ENCODE peak calls at places on chromosomes 11 and 22, in seven cellular contexts. Y is A549, L is gastrocnemius medialis, O is transverse colon, F is body of pancreas, A is suprapubic skin, H is sigmoid colon. Z is an unnamed sample.

GRCh38 chr11:70115778-70116177 is 37.7 kb downstream of the ANO1 start:
- DNase-seq in Y (no peak), L (no peak), O (no peak), F (no peak), A (no peak), H (no peak), Z (no peak)

GRCh38 chr22:47195156-47195675 is 432.8 kb downstream of the TBC1D22A start:
- DNase-seq in Y (no peak), L (no peak), O (no peak), F (no peak), A (peak), H (peak), Z (no peak)

GRCh38 chr22:37491106-37491505 is 4.9 kb upstream of the MFNG start:
- DNase-seq in Y (no peak), L (no peak), O (no peak), F (no peak), A (no peak), H (no peak), Z (no peak)

GRCh38 chr22:22404598-22405284 is 103.8 kb downstream of the ZNF280B start:
- DNase-seq in Y (no peak), L (no peak), O (no peak), F (no peak), A (no peak), H (no peak), Z (no peak)

GRCh38 chr11:66421492-66422205 is 814 bp downstream of the NPAS4 start:
- DNase-seq in Y (peak), L (peak), O (peak), F (peak), A (peak), H (peak), Z (peak)

GRCh38 chr11:7570938-7571337 is 57.1 kb downstream of the PPFIBP2 start:
- DNase-seq in Y (no peak), L (no peak), O (no peak), F (no peak), A (no peak), H (no peak), Z (no peak)

GRCh38 chr11:102994101-102994500 is 38.6 kb upstream of the MMP13 start:
- DNase-seq in Y (no peak), L (no peak), O (no peak), F (no peak), A (no peak), H (no peak), Z (no peak)

GRCh38 chr22:49929553-49929979 is 11.1 kb downstream of the CRELD2 start:
- DNase-seq in Y (no peak), L (no peak), O (peak), F (peak), A (no peak), H (peak), Z (peak)

GRCh38 chr11:70220920-70221319 is 17.8 kb downstream of the FADD start:
- DNase-seq in Y (no peak), L (no peak), O (no peak), F (no peak), A (no peak), H (no peak), Z (no peak)

GRCh38 chr11:45232341-45233080 is 53.6 kb downstream of the SYT13 start:
- DNase-seq in Y (no peak), L (no peak), O (no peak), F (no peak), A (peak), H (peak), Z (no peak)

GRCh38 chr22:35349704-35350538 is 31.0 kb upstream of the HMOX1 start:
- DNase-seq in Y (no peak), L (peak), O (no peak), F (peak), A (no peak), H (no peak), Z (no peak)

GRCh38 chr11:83863272-83863671 is 577.1 kb upstream of the CCDC90B start:
- DNase-seq in Y (no peak), L (no peak), O (no peak), F (no peak), A (no peak), H (no peak), Z (no peak)

GRCh38 chr11:121755191-121755590 is 302.4 kb upstream of the SORL1-AS1 start:
- DNase-seq in Y (no peak), L (no peak), O (no peak), F (no peak), A (no peak), H (no peak), Z (no peak)

GRCh38 chr11:66864172-66864901 is 7.5 kb downstream of the LRFN4 start:
- DNase-seq in Y (no peak), L (no peak), O (peak), F (no peak), A (no peak), H (no peak), Z (no peak)

GRCh38 chr11:109939176-109939810 is 153.9 kb upstream of the ZC3H12C start:
- DNase-seq in Y (peak), L (peak), O (peak), F (peak), A (no peak), H (no peak), Z (peak)

GRCh38 chr22:44597616-44598015 is 99.6 kb upstream of the RTL6 start:
- DNase-seq in Y (no peak), L (no peak), O (no peak), F (peak), A (no peak), H (no peak), Z (no peak)

GRCh38 chr22:42692239-42693054 is 28.2 kb downstream of the A4GALT start:
- DNase-seq in Y (no peak), L (no peak), O (no peak), F (no peak), A (no peak), H (no peak), Z (no peak)

GRCh38 chr11:48170840-48171233 is 45.8 kb upstream of the OR4B1 start:
- DNase-seq in Y (no peak), L (no peak), O (no peak), F (no peak), A (no peak), H (no peak), Z (no peak)

GRCh38 chr11:57530215-57530595 is 349 bp downstream of the TIMM10 start:
- DNase-seq in Y (no peak), L (no peak), O (peak), F (no peak), A (no peak), H (no peak), Z (no peak)

GRCh38 chr22:36360011-36360410 is 27.8 kb downstream of the MYH9 start:
- DNase-seq in Y (no peak), L (no peak), O (no peak), F (no peak), A (no peak), H (no peak), Z (no peak)

GRCh38 chr11:98143661-98144060 is 877.1 kb upstream of the CNTN5 start:
- DNase-seq in Y (no peak), L (no peak), O (no peak), F (no peak), A (no peak), H (no peak), Z (no peak)

GRCh38 chr11:57345555-57346151 is 7.5 kb downstream of the P2RX3 start:
- DNase-seq in Y (peak), L (peak), O (peak), F (peak), A (no peak), H (peak), Z (peak)

GRCh38 chr11:121012091-121012490 is 11.8 kb upstream of the TBCEL start:
- DNase-seq in Y (no peak), L (no peak), O (no peak), F (no peak), A (no peak), H (no peak), Z (no peak)

GRCh38 chr22:17120711-17121234 is 387 bp downstream of the TMEM121B start:
- DNase-seq in Y (no peak), L (no peak), O (no peak), F (no peak), A (no peak), H (no peak), Z (no peak)

GRCh38 chr11:11155962-11156815 is 196.9 kb downstream of the CSNK2A3 start:
- DNase-seq in Y (peak), L (no peak), O (no peak), F (no peak), A (no peak), H (no peak), Z (peak)

GRCh38 chr22:20127318-20127868 is 4.2 kb upstream of the ZDHHC8 start:
- DNase-seq in Y (no peak), L (no peak), O (no peak), F (no peak), A (no peak), H (no peak), Z (no peak)
- TF ChIP-seq POLR2A in Y (no peak), L (no peak), O (no peak), F (no peak), A (no peak), H (no peak), Z (no peak)

GRCh38 chr11:46982797-46983452 is 46.4 kb downstream of the CSTPP1 start:
- DNase-seq in Y (no peak), L (no peak), O (no peak), F (no peak), A (no peak), H (no peak), Z (no peak)
- TF ChIP-seq POLR2A in Y (no peak), L (no peak), O (no peak), F (no peak), A (no peak), H (no peak), Z (no peak)

GRCh38 chr11:1759151-1759850 is 4.4 kb downstream of the CTSD start:
- DNase-seq in Y (no peak), L (no peak), O (no peak), F (no peak), A (no peak), H (no peak), Z (no peak)

GRCh38 chr11:1761857-1762536 is 1.7 kb downstream of the CTSD start:
- DNase-seq in Y (no peak), L (no peak), O (no peak), F (no peak), A (no peak), H (no peak), Z (no peak)

GRCh38 chr11:1759851-1760220 is 3.9 kb downstream of the CTSD start:
- DNase-seq in Y (no peak), L (no peak), O (no peak), F (no peak), A (no peak), H (no peak), Z (no peak)

GRCh38 chr11:1761110-1761856 is 2.4 kb downstream of the CTSD start:
- DNase-seq in Y (no peak), L (no peak), O (no peak), F (no peak), A (no peak), H (no peak), Z (no peak)

GRCh38 chr11:1760351-1761109 is 3.2 kb downstream of the CTSD start:
- DNase-seq in Y (no peak), L (peak), O (peak), F (peak), A (no peak), H (peak), Z (peak)
- TF ChIP-seq POLR2A in Y (no peak), L (peak), O (no peak), F (peak), A (no peak), H (no peak), Z (no peak)

DNA sequence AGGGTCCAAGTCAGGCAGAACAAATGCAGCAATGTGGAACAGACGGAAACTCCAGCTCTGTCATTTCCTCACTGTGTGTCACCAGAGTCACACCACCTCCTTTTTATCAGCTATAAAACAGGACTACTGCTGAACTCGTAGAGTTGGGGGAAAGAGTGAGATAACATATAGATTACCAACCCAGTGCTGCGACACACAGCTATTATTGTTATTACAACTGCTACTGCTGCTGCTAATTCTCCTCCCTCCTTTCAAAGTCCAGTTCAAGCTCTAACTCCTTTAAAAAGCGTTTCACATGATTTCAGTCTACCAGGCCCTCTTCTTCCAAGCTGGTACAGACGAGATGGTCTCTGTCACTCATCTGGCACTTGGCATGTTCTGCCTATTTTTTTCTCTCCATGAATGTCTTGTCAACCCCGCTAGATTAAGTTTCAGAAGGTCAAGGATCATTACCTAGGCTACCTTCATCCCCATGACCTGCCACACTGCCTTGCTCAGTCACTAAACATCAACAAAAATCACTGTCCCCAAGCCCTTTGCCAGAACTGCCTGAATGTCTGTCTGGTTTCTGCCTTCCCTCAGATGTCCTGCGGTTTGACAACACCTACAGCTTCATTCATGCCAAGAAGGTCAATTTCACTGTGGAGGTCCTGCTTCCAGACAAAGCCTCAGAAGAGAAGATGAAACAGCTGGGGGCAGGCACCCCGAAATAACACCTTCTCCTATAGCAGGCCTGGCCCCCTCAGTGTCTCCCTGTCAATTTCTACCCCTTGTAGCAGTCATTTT is 3.7 kb upstream of the MTFP1 start:
- DNase-seq in Y (no peak), L (no peak), O (no peak), F (no peak), A (no peak), H (no peak), Z (peak)
- TF ChIP-seq POLR2A in Y (no peak), L (no peak), O (peak), F (no peak), A (no peak), H (no peak), Z (peak)

GRCh38 chr22:23787600-23787896 is 782 bp downstream of the SMARCB1 start:
- DNase-seq in Y (no peak), L (no peak), O (no peak), F (no peak), A (no peak), H (no peak), Z (no peak)
- TF ChIP-seq POLR2A in Y (no peak), L (no peak), O (no peak), F (no peak), A (no peak), H (no peak), Z (no peak)

DNA sequence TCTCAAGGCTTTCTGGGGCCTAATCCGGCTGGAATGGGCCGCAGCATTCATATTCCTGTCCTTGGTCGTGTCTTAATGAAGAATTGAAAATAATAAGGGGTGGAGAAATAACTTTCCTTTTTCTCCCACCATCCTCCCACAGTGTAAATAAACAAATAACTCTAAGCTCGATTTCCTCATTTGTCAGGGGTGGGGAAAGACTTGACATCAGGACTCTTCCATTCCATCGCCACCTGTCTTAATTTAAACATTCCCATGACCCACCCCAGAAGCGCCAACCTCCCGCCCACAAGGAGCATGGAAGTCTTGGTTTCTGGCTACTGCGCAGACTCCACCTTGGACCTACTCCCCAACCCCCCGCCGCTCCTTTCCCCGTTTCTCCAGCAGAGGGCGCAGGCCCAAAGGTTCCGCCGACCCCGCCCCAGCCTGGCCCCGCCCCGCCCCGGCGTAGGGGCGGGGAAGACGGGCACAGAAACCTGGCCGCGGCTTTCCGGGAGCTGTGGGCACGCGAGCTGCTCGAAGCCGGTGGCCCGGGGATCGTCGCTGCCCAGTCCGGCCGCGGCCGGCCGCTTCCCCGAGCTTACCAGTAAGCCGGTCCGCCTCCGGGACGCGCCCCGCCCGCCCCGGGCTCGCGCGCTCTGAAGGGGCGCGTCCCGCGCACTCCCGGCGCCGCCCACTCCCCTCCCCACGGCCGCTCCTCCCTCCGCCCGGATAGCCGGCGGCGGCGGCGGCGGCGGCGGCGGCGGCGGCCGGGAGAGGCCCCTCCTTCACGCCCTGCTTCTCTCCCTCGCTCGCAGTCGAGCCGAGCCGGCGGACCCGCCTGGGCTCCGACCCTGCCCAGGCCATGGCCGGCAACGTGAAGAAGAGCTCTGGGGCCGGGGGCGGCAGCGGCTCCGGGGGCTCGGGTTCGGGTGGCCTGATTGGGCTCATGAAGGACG is at the start of gene CBL:
- DNase-seq in Y (peak), L (peak), O (peak), F (peak), A (peak), H (peak), Z (peak)
- TF ChIP-seq POLR2A in Y (peak), L (peak), O (peak), F (peak), A (no peak), H (peak), Z (no peak)

DNA sequence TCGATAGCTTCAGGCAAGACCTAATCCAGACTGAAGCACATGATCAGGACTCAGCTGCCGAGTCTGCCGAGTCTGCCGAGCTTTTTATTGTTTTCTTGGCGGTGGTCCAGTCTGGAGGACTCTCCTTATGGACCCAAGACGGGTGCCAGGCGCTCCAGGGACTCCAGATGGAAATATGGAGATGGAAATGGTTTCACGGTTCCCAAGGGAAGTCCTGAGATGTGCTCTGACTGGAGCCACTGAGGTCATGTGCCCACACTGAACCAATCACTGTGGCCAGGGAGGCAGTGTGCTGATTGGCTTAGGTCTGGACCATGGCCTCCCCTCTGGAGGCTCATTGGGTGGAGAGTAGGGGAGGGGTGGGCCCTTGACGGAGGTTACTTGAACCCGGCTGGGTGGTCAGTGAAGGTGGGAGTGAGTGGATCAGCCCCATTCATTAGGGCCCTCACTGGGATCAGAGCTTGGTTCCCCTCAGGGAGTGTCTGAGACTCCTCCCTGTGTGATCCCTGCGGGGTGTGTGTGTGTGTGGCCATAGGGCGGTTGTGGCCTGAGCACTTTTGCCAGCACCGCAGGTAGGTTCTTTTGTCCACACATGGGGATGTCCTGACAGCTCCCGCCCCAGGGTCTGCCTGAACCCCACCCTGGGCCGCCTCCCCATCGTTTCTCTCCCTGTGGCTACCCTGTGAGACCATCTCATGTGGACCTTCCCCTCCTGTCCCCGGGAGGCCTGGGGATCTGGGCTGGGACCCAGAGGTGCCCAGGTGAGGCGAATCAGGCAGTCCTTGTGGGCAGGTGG is 14.0 kb downstream of the RPS6KA4 start:
- DNase-seq in Y (peak), L (no peak), O (no peak), F (peak), A (peak), H (no peak), Z (no peak)
- TF ChIP-seq POLR2A in Y (peak), L (no peak), O (no peak), F (no peak), A (no peak), H (no peak), Z (no peak)

GRCh38 chr11:72042059-72042425 is 38.3 kb downstream of the NUMA1 start:
- DNase-seq in Y (no peak), L (no peak), O (no peak), F (no peak), A (no peak), H (no peak), Z (no peak)

GRCh38 chr11:72038491-72038890 is 39.8 kb downstream of the IL18BP start:
- DNase-seq in Y (no peak), L (peak), O (peak), F (peak), A (peak), H (peak), Z (peak)

GRCh38 chr11:72039108-72039850 is 40.6 kb downstream of the IL18BP start:
- DNase-seq in Y (no peak), L (no peak), O (peak), F (peak), A (peak), H (no peak), Z (peak)

GRCh38 chr11:72040497-72041363 is 39.6 kb downstream of the NUMA1 start:
- DNase-seq in Y (peak), L (peak), O (peak), F (peak), A (peak), H (peak), Z (peak)

GRCh38 chr11:72041364-72042058 is 38.8 kb downstream of the NUMA1 start:
- DNase-seq in Y (peak), L (peak), O (peak), F (peak), A (peak), H (peak), Z (peak)
- TF ChIP-seq POLR2A in Y (peak), L (peak), O (peak), F (peak), A (peak), H (peak), Z (peak)

Z was measured in erythroblast.